ENCODE peak calls at places on chromosomes 3 and 15, in ten cellular contexts. E is IMR-90; Y is lower lobe of right lung; S is tibial nerve; L is mammary epithelial cell; H is adrenal gland; N is body of pancreas; I is transverse colon; J is testis; U is CD8-positive, alpha-beta T cell. R is an unnamed sample. For H3K36me3, the result is how much of the 10 kb centered on the place peaks cover.

GRCh38 chr3:71150293-71150954 is 433.1 kb downstream of the FOXP1 start:
- DNase-seq in E (peak), Y (no peak), S (no peak), L (no peak), H (no peak), N (no peak), I (no peak), J (no peak), U (no peak), R (no peak)

GRCh38 chr3:154148541-154148940 is 27.4 kb downstream of the ARHGEF26 start:
- DNase-seq in E (no peak), Y (no peak), S (no peak), L (no peak), H (no peak), N (no peak), I (no peak), J (no peak), U (no peak), R (no peak)

GRCh38 chr3:14143826-14144225 is 19.0 kb downstream of the TMEM43 start:
- DNase-seq in E (peak), Y (no peak), S (peak), L (peak), H (peak), N (no peak), I (peak), J (no peak), U (no peak), R (peak)

GRCh38 chr3:140708815-140709214 is 31.0 kb downstream of the TRIM42 start:
- DNase-seq in E (no peak), Y (no peak), S (peak), L (no peak), H (no peak), N (no peak), I (no peak), J (peak), U (no peak), R (no peak)

GRCh38 chr15:77030928-77031375 is 36.0 kb downstream of the PSTPIP1 start:
- DNase-seq in E (no peak), Y (no peak), S (no peak), L (no peak), H (no peak), N (peak), I (peak), J (peak), U (no peak), R (no peak)

GRCh38 chr15:56719021-56719612 is 14.2 kb downstream of the ZNF280D start:
- DNase-seq in E (no peak), Y (no peak), S (no peak), L (no peak), H (no peak), N (no peak), I (no peak), J (no peak), U (no peak), R (no peak)

GRCh38 chr15:63232400-63232799 is 43.0 kb downstream of the RAB8B start:
- DNase-seq in E (no peak), Y (no peak), S (no peak), L (no peak), H (no peak), N (no peak), I (no peak), J (no peak), U (no peak), R (no peak)

GRCh38 chr3:19946291-19946831 is 536 bp upstream of the RAB5A start:
- DNase-seq in E (no peak), Y (no peak), S (no peak), L (no peak), H (no peak), N (no peak), I (no peak), J (peak), U (no peak), R (no peak)

GRCh38 chr15:40894689-40895308 is 549 bp downstream of the VPS18 start:
- DNase-seq in E (peak), Y (peak), S (peak), L (peak), H (peak), N (peak), I (peak), J (peak), U (peak), R (peak)

GRCh38 chr3:113241292-113242033 is 30.1 kb downstream of the BOC start:
- DNase-seq in E (peak), Y (no peak), S (no peak), L (no peak), H (no peak), N (no peak), I (no peak), J (no peak), U (no peak), R (no peak)

GRCh38 chr3:144643778-144644191 is 672.2 kb downstream of the DIPK2A start:
- DNase-seq in E (peak), Y (no peak), S (no peak), L (no peak), H (no peak), N (no peak), I (no peak), J (no peak), U (no peak), R (peak)

GRCh38 chr3:85560088-85560790 is 601.5 kb downstream of the CADM2 start:
- DNase-seq in E (no peak), Y (no peak), S (peak), L (no peak), H (no peak), N (peak), I (no peak), J (no peak), U (no peak), R (peak)

GRCh38 chr15:84785053-84785452 is 32.1 kb upstream of the ALPK3 start:
- DNase-seq in E (no peak), Y (no peak), S (no peak), L (no peak), H (peak), N (no peak), I (no peak), J (no peak), U (no peak), R (no peak)
- H3K36me3 ChIP-seq in E (under half), Y (half or more), S (half or more), L (under half), H (under half), N (under half), I (under half), J (under half), U (under half), R (under half)

GRCh38 chr3:117721866-117722265 is 1012.3 kb downstream of the TUSC7 start:
- DNase-seq in E (no peak), Y (no peak), S (no peak), L (no peak), H (no peak), N (no peak), I (no peak), J (no peak), U (no peak), R (no peak)

GRCh38 chr3:117725314-117725713 is 1015.7 kb downstream of the TUSC7 start:
- DNase-seq in E (no peak), Y (no peak), S (no peak), L (no peak), H (no peak), N (no peak), I (no peak), J (no peak), U (no peak), R (no peak)

GRCh38 chr3:117722856-117723255 is 1013.3 kb downstream of the TUSC7 start:
- DNase-seq in E (no peak), Y (no peak), S (no peak), L (no peak), H (peak), N (no peak), I (no peak), J (no peak), U (no peak), R (no peak)

DNA sequence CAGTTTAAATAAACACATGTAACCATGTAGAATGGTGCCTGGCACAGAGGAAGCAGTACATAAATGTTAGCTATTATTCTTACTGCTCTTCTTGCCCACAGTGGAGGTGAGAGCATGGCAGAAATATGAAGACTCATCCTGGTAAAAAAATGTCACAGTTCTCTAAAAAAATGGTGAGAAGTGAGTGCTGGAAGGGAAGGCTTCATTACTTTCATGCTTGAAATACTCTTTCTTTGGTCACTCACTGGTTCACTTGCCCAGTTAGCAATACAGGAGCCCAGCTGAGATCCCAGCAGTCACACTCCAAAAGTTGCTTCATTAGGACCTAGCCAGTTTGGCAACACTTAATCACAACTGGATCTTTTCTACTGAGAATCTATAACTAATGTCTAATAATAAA is 1017.2 kb downstream of the TUSC7 start:
- DNase-seq in E (no peak), Y (no peak), S (no peak), L (no peak), H (no peak), N (no peak), I (no peak), J (no peak), U (no peak), R (no peak)
- H3K27ac ChIP-seq in E (no peak), Y (no peak), S (no peak), L (no peak), H (no peak), N (no peak), I (no peak), J (no peak), U (no peak), R (no peak)

GRCh38 chr3:49327485-49327884 is 12.4 kb downstream of the USP4 start:
- DNase-seq in E (no peak), Y (no peak), S (no peak), L (no peak), H (no peak), N (peak), I (no peak), J (no peak), U (no peak), R (no peak)
- H3K36me3 ChIP-seq in E (half or more), Y (half or more), S (half or more), L (under half), H (under half), N (under half), I (under half), J (under half), U (half or more), R (half or more)

DNA sequence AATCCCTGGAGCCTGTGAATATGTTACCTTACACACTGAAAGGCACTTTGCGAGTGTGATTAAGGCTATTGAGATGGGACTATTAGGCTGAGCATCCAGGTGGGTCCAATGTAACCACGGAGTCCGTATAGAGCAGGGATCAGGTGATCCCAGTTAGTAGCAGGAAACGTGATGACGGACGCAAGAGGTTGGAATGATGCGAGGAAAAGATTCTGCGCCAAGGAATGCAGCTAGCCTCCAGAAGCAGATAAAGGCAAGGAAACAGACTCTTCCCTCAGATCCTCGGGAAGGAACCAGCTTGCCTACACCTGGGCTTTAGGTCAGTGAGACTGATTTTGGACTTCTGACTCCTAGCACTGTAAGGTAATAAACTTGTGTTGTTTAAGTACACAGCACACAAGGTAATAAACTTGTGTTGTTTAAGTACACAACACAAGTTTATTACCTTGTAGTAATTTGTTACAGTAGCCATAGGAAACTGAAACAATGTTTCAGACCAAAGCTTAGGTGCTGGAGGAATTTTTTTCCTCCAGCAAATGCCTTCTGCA is 125.0 kb downstream of the CHST2 start:
- DNase-seq in E (no peak), Y (no peak), S (no peak), L (no peak), H (no peak), N (no peak), I (peak), J (no peak), U (no peak), R (no peak)
- H3K27ac ChIP-seq in E (no peak), Y (no peak), S (no peak), L (no peak), H (no peak), N (no peak), I (no peak), J (no peak), U (no peak), R (no peak)

GRCh38 chr15:70069716-70070115 is 28.0 kb downstream of the TLE3 start:
- DNase-seq in E (no peak), Y (no peak), S (no peak), L (no peak), H (no peak), N (no peak), I (no peak), J (no peak), U (no peak), R (no peak)
- H3K36me3 ChIP-seq in E (half or more), Y (half or more), S (half or more), L (under half), H (under half), N (under half), I (under half), J (under half), U (half or more), R (half or more)

DNA sequence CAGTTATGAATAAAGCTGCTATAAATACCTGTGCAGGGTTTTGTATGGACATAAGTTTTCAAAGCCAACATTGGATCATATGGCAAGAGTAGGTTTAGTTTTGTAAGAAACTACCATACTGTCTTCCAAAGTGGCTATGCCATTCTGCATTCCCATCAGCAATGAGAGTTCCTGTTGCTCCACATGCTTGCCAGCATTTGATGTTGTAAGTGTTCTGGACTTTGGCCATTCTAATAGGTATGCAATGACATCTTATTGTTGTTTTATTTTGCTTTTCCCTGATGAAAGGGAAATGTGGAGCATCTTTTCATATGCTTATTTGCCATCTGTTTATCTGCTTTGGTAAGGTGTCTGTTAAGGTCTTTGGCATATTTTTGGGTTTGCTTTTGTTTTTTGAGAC is 22.2 kb upstream of the BLM start:
- DNase-seq in E (no peak), Y (no peak), S (no peak), L (no peak), H (no peak), N (no peak), I (no peak), J (no peak), U (no peak), R (no peak)
- H3K27ac ChIP-seq in E (no peak), Y (no peak), S (no peak), L (no peak), H (no peak), N (no peak), I (no peak), J (no peak), U (no peak), R (no peak)

DNA sequence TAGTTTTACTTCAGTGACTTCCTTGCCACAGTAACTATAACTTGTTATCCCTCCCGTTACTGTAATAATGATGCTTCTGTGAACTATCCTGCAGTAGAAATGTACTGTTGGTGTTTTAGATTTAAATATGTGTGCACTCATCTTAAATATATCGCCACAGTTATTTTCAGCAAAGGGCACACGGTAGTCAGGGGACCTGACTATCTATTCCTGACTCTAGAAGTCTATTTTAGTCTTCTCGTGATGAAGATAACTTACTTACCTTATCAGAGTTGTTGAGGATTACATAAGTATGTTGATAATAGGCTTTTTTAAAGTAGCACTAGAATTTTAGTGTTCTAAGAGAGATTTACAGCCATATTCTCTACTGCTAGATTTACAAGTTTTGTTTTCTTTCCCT is 65.3 kb downstream of the ECT2 start:
- DNase-seq in E (no peak), Y (no peak), S (no peak), L (no peak), H (no peak), N (no peak), I (no peak), J (no peak), U (no peak), R (no peak)
- H3K36me3 ChIP-seq in E (under half), Y (under half), S (under half), L (under half), H (under half), N (under half), I (under half), J (under half), U (under half), R (under half)

DNA sequence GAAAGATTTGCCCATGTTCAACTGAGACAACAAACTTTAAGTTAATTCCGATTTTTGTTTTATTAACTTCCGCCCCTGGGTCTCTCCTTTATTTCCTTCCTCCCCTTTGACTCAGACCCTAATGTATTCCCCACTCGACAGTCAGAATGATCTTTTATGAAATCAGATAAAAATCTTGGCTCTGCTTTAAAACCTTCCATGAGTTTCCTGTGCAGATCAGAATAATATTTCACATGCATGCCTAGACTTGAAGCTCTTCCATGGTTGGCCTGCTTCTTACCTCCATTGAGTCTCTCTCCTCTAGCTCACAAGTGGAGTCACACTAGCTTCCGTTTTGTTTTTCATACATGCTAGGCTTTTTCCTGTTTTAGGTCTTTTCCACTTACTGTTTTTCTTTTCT is 116.8 kb upstream of the SPATA16 start:
- DNase-seq in E (no peak), Y (no peak), S (no peak), L (peak), H (no peak), N (no peak), I (no peak), J (no peak), U (no peak), R (no peak)
- H3K27ac ChIP-seq in E (no peak), Y (no peak), S (no peak), L (no peak), H (no peak), N (no peak), I (no peak), J (no peak), U (no peak), R (no peak)